ENCODE peak calls at places on chromosomes 16 and 17, in six cellular contexts. Z, K, F, R, P and C are unnamed samples.

GRCh38 chr17:80430446-80431245 is 15.7 kb downstream of the ENDOV start:
- DNase-seq in R (no peak), P (no peak), Z (no peak), K (no peak), F (no peak), C (no peak)

GRCh38 chr17:81322271-81323082 is 27.4 kb upstream of the SLC38A10 start:
- DNase-seq in R (no peak), P (no peak), Z (peak; percentile 58), F (peak; percentile 33), K (no peak), C (peak; percentile 77)

GRCh38 chr17:55601874-55602364 is 90.7 kb upstream of the SMIM36 start:
- DNase-seq in Z (no peak), R (no peak), K (peak; percentile 50), P (no peak), F (peak; percentile 40), C (no peak)

GRCh38 chr17:27579897-27580321 is 51.1 kb upstream of the LGALS9 start:
- DNase-seq in P (no peak), F (no peak), Z (no peak), R (no peak), K (no peak), C (no peak)

GRCh38 chr17:41919165-41919817 is 540 bp upstream of the ACLY start:
- DNase-seq in R (no peak), Z (no peak), F (no peak), K (no peak), P (peak; percentile 80), C (no peak)

GRCh38 chr17:64778367-64779290 is 116.5 kb upstream of the SMURF2 start:
- DNase-seq in P (no peak), R (no peak), K (no peak), Z (no peak), F (no peak), C (no peak)

GRCh38 chr17:37386462-37386861 is 10.7 kb downstream of the C17orf78 start:
- DNase-seq in P (no peak), R (no peak), K (no peak), Z (no peak), F (no peak), C (no peak)

GRCh38 chr17:33142703-33143299 is 150.3 kb downstream of the ASIC2 start:
- DNase-seq in R (no peak), K (no peak), P (no peak), F (peak; percentile 30), Z (peak; percentile 4), C (no peak)

GRCh38 chr17:44348234-44348987 is 3.3 kb downstream of the GRN start:
- DNase-seq in K (peak; percentile 46), F (peak; percentile 60), R (no peak), P (no peak), Z (peak; percentile 29), C (peak; percentile 10)

GRCh38 chr17:81838753-81839255 is 4.0 kb upstream of the PPP1R27 start:
- DNase-seq in K (no peak), Z (no peak), P (no peak), F (no peak), R (no peak), C (no peak)

GRCh38 chr16:55501549-55502322 is 7.1 kb upstream of the LPCAT2 start:
- DNase-seq in P (no peak), Z (no peak), F (no peak), R (no peak), K (no peak), C (no peak)

GRCh38 chr16:19783363-19783762 is 65.3 kb downstream of the IQCK start:
- DNase-seq in K (no peak), P (no peak), R (no peak), Z (no peak), F (no peak), C (no peak)

GRCh38 chr16:77599793-77600415 is 122.4 kb upstream of the NUDT7 start:
- DNase-seq in P (no peak), Z (peak; percentile 12), K (peak; percentile 52), F (peak; percentile 51), R (no peak), C (peak; percentile 62)

GRCh38 chr17:34756670-34757021 is 177.3 kb downstream of the TMEM132E start:
- DNase-seq in K (peak; percentile 2), Z (no peak), F (peak; percentile 64), P (no peak), R (no peak), C (peak; percentile 40)

GRCh38 chr16:76787394-76787793 is 403.6 kb upstream of the MON1B start:
- DNase-seq in F (no peak), P (no peak), K (no peak), Z (no peak), R (no peak), C (no peak)

GRCh38 chr16:2835638-2836493 is 5.8 kb downstream of the ZG16B start:
- DNase-seq in F (peak; percentile 100), K (peak; percentile 89), Z (no peak), R (no peak), P (no peak), C (no peak)

GRCh38 chr16:920722-921121 is 50.1 kb downstream of the LMF1 start:
- DNase-seq in R (peak; percentile 66), P (no peak), K (peak; percentile 1), F (no peak), Z (no peak), C (no peak)

GRCh38 chr16:85329059-85329812 is 217.0 kb upstream of the CIBAR2 start:
- DNase-seq in P (no peak), K (no peak), Z (no peak), R (no peak), F (peak; percentile 55), C (peak; percentile 67)

GRCh38 chr16:1990336-1991134 is 765 bp downstream of the SYNGR3 start:
- DNase-seq in F (no peak), K (no peak), R (no peak), Z (peak; percentile 64), P (no peak), C (peak; percentile 67)

GRCh38 chr17:36703860-36704266 is 102.5 kb downstream of the MRM1 start:
- DNase-seq in P (no peak), F (no peak), K (no peak), R (peak; percentile 66), Z (peak; percentile 67), C (no peak)

GRCh38 chr17:58330997-58331814 is 2.6 kb upstream of the TSPOAP1 start:
- DNase-seq in P (no peak), K (no peak), R (peak; percentile 38), F (no peak), Z (peak; percentile 76), C (no peak)

GRCh38 chr16:12551946-12552345 is 251.7 kb downstream of the CPPED1 start:
- DNase-seq in P (no peak), F (no peak), K (no peak), R (no peak), Z (no peak), C (peak; percentile 12)

GRCh38 chr17:58344047-58344790 is 7.8 kb downstream of the SUPT4H1 start:
- DNase-seq in K (no peak), R (no peak), P (no peak), Z (peak; percentile 88), F (no peak), C (no peak)

GRCh38 chr16:51854401-51854951 is 692.5 kb downstream of the TOX3 start:
- DNase-seq in P (no peak), F (peak; percentile 63), R (no peak), K (no peak), Z (no peak), C (no peak)

GRCh38 chr17:82017612-82018151 is 5.0 kb downstream of the CENPX start:
- DNase-seq in Z (no peak), R (no peak), K (no peak), P (no peak), F (no peak), C (no peak)

GRCh38 chr17:68564415-68565111 is 36.6 kb downstream of the FAM20A start:
- DNase-seq in Z (no peak), P (no peak), F (no peak), R (no peak), K (no peak), C (no peak)

GRCh38 chr17:69448431-69449102 is 34.1 kb downstream of the MAP2K6 start:
- DNase-seq in R (peak; percentile 73), Z (no peak), K (no peak), F (no peak), P (no peak), C (no peak)

GRCh38 chr16:80735846-80736245 is 68.6 kb downstream of the CDYL2 start:
- DNase-seq in Z (no peak), K (no peak), P (no peak), R (no peak), F (no peak), C (no peak)

GRCh38 chr17:57104461-57105175 is 19.6 kb downstream of the AKAP1 start:
- DNase-seq in R (no peak), F (peak; percentile 74), P (no peak), Z (no peak), K (peak; percentile 59), C (no peak)

GRCh38 chr17:39929657-39930407 is 2.3 kb downstream of the LRRC3C start:
- DNase-seq in R (no peak), F (peak; percentile 84), Z (no peak), K (peak; percentile 90), P (no peak), C (no peak)

GRCh38 chr16:17532338-17532995 is 61.7 kb upstream of the XYLT1 start:
- DNase-seq in F (no peak), K (no peak), P (no peak), R (no peak), Z (no peak), C (no peak)

GRCh38 chr16:27515874-27516353 is 33.8 kb downstream of the GTF3C1 start:
- DNase-seq in K (peak; percentile 17), Z (peak; percentile 32), F (peak; percentile 27), P (no peak), R (peak; percentile 48), C (peak; percentile 56)

GRCh38 chr16:74271879-74272278 is 24.7 kb upstream of the PSMD7 start:
- DNase-seq in Z (no peak), P (no peak), F (no peak), R (no peak), K (no peak), C (no peak)